ENCODE peak calls at places on chromosome 12, in four cellular contexts. B, N, R and Z are unnamed samples.

GRCh38 chr12:94863286-94863685 is 140.2 kb downstream of the NDUFA12 start:
- DNase-seq in B (no peak), N (no peak), R (no peak), Z (no peak)

GRCh38 chr12:6887460-6887859 is 14.4 kb upstream of the SPSB2 start:
- DNase-seq in B (no peak), N (no peak), R (no peak), Z (no peak)

GRCh38 chr12:50221228-50222008 is 54.2 kb upstream of the CERS5 start:
- DNase-seq in B (no peak), N (peak; percentile 55), R (peak; percentile 71), Z (no peak)

GRCh38 chr12:47776471-47777143 is 3.6 kb downstream of the SLC48A1 start:
- DNase-seq in B (no peak), N (peak; percentile 64), R (no peak), Z (no peak)

GRCh38 chr12:109550310-109550680 is 23.0 kb downstream of the MMAB start:
- DNase-seq in B (no peak), N (no peak), R (no peak), Z (no peak)

GRCh38 chr12:115833704-115834103 is 443.8 kb downstream of the MED13L start:
- DNase-seq in B (no peak), N (no peak), R (no peak), Z (no peak)

GRCh38 chr12:69988601-69989194 is 163.7 kb downstream of the MYRFL start:
- DNase-seq in B (no peak), N (no peak), R (peak; percentile 51), Z (no peak)

GRCh38 chr12:71661977-71662522 is 1.6 kb downstream of the ZFC3H1 start:
- DNase-seq in B (no peak), N (no peak), R (peak; percentile 35), Z (no peak)